ENCODE peak calls at places on chromosomes 4 and X, in seven cellular contexts. T is SK-N-SH, L is K562, M is GM12878, E is endothelial cell of umbilical vein, C is HepG2, Y is H1. J is an unnamed sample. For H3K36me3, the result is how much of the 10 kb centered on the place peaks cover.

GRCh38 chr4:40149960-40150385 is 46.9 kb upstream of the RHOH start:
- DNase-seq in T (peak), E (peak), M (peak), C (peak), L (peak), Y (peak), J (peak)

GRCh38 chr4:119284876-119285611 is 36.9 kb downstream of the FABP2 start:
- DNase-seq in C (no peak), M (no peak), E (peak), Y (no peak), T (no peak), L (no peak), J (no peak)

GRCh38 chrX:75273483-75273882 is 402 bp upstream of the UPRT start:
- DNase-seq in L (peak), C (no peak), E (no peak), T (no peak), M (no peak), Y (no peak), J (no peak)

GRCh38 chr4:102578819-102579218 is 77.7 kb downstream of the NFKB1 start:
- DNase-seq in L (no peak), M (no peak), C (no peak), Y (peak), E (no peak), T (no peak), J (no peak)

GRCh38 chr4:150533673-150534072 is 48.3 kb upstream of the MAB21L2 start:
- DNase-seq in L (no peak), E (no peak), C (no peak), M (no peak), Y (no peak), T (no peak), J (no peak)

GRCh38 chrX:40049084-40049641 is 48.6 kb downstream of the BCOR start:
- DNase-seq in C (no peak), Y (no peak), E (no peak), L (no peak), T (no peak), M (no peak), J (no peak)

GRCh38 chr4:53640576-53641459 is 49.5 kb upstream of the LNX1 start:
- DNase-seq in L (no peak), M (peak), C (no peak), T (no peak), E (no peak), Y (no peak), J (no peak)

GRCh38 chr4:151862766-151863165 is 102.0 kb upstream of the GATB start:
- DNase-seq in M (no peak), E (no peak), Y (no peak), T (no peak), C (no peak), L (no peak), J (no peak)

GRCh38 chrX:67693928-67694327 is 150.1 kb downstream of the AR start:
- DNase-seq in C (no peak), L (no peak), Y (no peak), T (no peak), M (no peak), E (no peak), J (no peak)

GRCh38 chrX:122579521-122579920 is 604.6 kb upstream of the GRIA3 start:
- DNase-seq in E (no peak), M (no peak), C (no peak), L (no peak), T (no peak), Y (no peak), J (no peak)

GRCh38 chr4:93182722-93183121 is 645.8 kb upstream of the ATOH1 start:
- DNase-seq in C (no peak), M (no peak), E (no peak), T (no peak), Y (no peak), L (no peak), J (no peak)

GRCh38 chrX:65726708-65727107 is 59.3 kb downstream of the MSN start:
- DNase-seq in T (no peak), C (no peak), M (no peak), E (no peak), Y (no peak), L (no peak), J (no peak)

DNA sequence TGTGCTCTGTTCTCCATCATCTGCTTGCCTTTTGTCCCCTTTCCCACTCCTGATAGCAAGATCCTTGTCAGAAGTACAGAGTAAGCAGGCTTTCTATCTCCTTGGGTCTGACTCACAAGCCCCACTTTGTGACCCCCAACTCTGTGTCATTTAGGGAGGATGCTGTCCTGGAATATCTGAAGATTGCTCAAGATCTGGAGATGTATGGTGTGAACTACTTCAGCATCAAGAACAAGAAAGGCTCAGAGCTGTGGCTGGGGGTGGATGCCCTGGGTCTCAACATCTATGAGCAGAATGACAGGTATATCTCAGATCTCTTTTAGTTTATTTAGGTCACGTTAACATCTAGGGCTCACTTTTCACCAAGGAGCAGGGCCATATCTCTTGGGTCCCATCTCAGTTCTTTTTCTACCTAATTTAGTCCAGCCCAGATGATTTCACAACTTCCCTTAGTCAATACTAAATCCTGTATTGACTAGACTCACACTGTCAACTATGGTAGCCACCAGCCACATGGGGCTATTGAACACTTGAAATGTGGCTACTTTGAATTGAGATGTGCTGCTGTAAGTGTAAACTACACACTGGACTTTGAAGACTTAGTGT is 64.3 kb downstream of the MSN start:
- DNase-seq in T (no peak), E (no peak), L (no peak), Y (no peak), C (no peak), M (no peak), J (no peak)
- H3K36me3 ChIP-seq in T (under half), E (under half), L (half or more), Y (under half), C (under half), M (under half), J (under half)

GRCh38 chr4:17562157-17562556 is 14.8 kb upstream of the LAP3 start:
- DNase-seq in C (peak), L (peak), M (no peak), T (peak), Y (no peak), E (no peak), J (no peak)
- TF ChIP-seq MAX in C (no peak), L (no peak), M (no peak), T (no peak), Y (no peak), E (no peak), J (no peak)

GRCh38 chrX:45056428-45057145 is 144.1 kb downstream of the DIPK2B start:
- DNase-seq in T (no peak), L (no peak), Y (no peak), M (no peak), C (no peak), E (no peak), J (no peak)
- TF ChIP-seq POLR2AphosphoS5 in T (no peak), L (no peak), Y (no peak), M (no peak), C (no peak), E (no peak), J (no peak)

GRCh38 chrX:48992341-48992740 is 9.7 kb downstream of the GRIPAP1 start:
- DNase-seq in T (no peak), M (no peak), L (no peak), E (no peak), C (no peak), Y (no peak), J (no peak)
- H3K36me3 ChIP-seq in T (under half), M (under half), L (half or more), E (under half), C (under half), Y (under half), J (under half)

GRCh38 chr4:67522851-67523671 is 22.2 kb downstream of the CENPC start:
- DNase-seq in M (no peak), L (peak), C (no peak), T (no peak), Y (no peak), E (peak), J (no peak)
- TF ChIP-seq MAX in M (no peak), L (no peak), C (no peak), T (no peak), Y (no peak), E (no peak), J (no peak)

GRCh38 chr4:125352521-125352920 is 37.8 kb downstream of the FAT4 start:
- DNase-seq in C (no peak), M (no peak), E (no peak), T (no peak), Y (no peak), L (no peak), J (no peak)

GRCh38 chr4:125357675-125358074 is 42.9 kb downstream of the FAT4 start:
- DNase-seq in T (no peak), C (no peak), E (no peak), Y (no peak), L (no peak), M (no peak), J (no peak)

GRCh38 chr4:125358453-125358852 is 43.7 kb downstream of the FAT4 start:
- DNase-seq in T (no peak), C (no peak), E (no peak), Y (no peak), L (no peak), M (no peak), J (no peak)

GRCh38 chr4:125353131-125353530 is 38.4 kb downstream of the FAT4 start:
- DNase-seq in L (no peak), Y (no peak), E (no peak), T (no peak), M (no peak), C (no peak), J (no peak)

DNA sequence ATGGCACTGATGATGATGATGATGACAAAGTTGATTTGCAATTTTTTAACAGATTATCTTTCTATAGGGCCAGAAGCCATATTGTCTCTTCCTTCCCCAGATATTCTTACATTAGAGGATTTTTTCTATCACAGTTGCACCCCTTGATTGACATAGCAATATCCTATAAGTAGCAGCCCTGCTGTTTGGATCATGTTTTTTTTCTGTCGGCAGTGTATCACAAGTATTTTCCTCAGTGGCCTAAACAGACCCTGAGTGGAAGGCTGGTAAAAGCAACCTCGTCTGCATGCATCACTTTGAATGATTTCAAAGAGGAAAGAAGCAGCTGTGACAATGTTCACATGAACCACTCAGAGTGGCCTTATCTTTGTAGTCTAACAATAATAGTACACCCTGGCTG is 41.0 kb downstream of the FAT4 start:
- DNase-seq in C (no peak), Y (no peak), M (no peak), L (no peak), E (no peak), T (no peak), J (no peak)
- TF ChIP-seq POLR2AphosphoS5 in C (no peak), Y (no peak), M (no peak), L (no peak), E (no peak), T (no peak), J (no peak)